ENCODE peak calls at places on chromosomes 5 and 9, in four cellular contexts. J is K562, H is H1, Q is WTC11. P is an unnamed sample.

GRCh38 chr5:115551415-115551814 is 6.8 kb upstream of the FEM1C start:
- DNase-seq in J (peak; percentile 58), Q (no peak), H (no peak), P (no peak)

GRCh38 chr5:110269478-110270142 is 456.9 kb downstream of the TMEM232 start:
- DNase-seq in Q (no peak), H (no peak), J (no peak), P (no peak)

GRCh38 chr5:114449836-114450515 is 88.1 kb downstream of the KCNN2 start:
- DNase-seq in H (peak; percentile 78), J (peak; percentile 10), Q (peak; percentile 77), P (peak; percentile 74)

GRCh38 chr5:176415240-176416122 is 858 bp downstream of the CLTB start:
- DNase-seq in J (peak; percentile 9), Q (peak; percentile 35), H (peak; percentile 60), P (peak; percentile 70)

GRCh38 chr5:53481887-53482716 is 1.7 kb downstream of the FST start:
- DNase-seq in J (peak; percentile 30), Q (peak; percentile 64), H (peak; percentile 66), P (peak; percentile 65)

GRCh38 chr9:99405369-99405768 is 183.3 kb downstream of the SEC61B start:
- DNase-seq in H (no peak), Q (no peak), J (no peak), P (no peak)

GRCh38 chr9:37508834-37509206 is 23.1 kb downstream of the POLR1E start:
- DNase-seq in H (no peak), J (no peak), Q (no peak), P (no peak)

GRCh38 chr5:36744041-36744677 is 132.4 kb upstream of the NIPBL start:
- DNase-seq in Q (no peak), H (no peak), J (peak; percentile 33), P (no peak)

GRCh38 chr9:1871486-1872181 is 143.5 kb upstream of the SMARCA2 start:
- DNase-seq in H (no peak), Q (peak; percentile 16), J (no peak), P (no peak)

GRCh38 chr9:114001794-114002261 is 76.3 kb downstream of the AMBP start:
- DNase-seq in Q (no peak), J (no peak), H (no peak), P (no peak)

GRCh38 chr5:17178316-17178715 is 39.1 kb upstream of the BASP1 start:
- DNase-seq in J (no peak), H (no peak), Q (no peak), P (no peak)

DNA sequence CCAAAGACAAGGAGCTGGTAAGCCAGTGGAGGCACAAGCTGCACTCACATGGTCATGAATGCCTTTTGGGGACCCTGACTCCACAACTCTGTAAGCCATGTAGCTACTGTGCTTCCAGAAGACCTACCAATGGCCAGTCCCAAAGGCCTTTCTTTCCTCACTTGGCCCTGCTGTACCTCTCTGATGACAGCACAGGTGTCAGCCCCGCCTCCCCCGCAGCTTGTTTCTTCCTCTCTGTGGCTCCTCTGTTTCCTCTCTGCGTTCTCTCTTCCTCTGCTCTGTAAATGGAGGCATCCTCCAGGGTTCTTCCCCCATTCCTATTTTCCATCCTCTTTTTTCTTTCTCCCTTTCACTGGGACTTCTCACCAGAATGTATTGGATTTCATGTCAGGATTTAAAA is 26.7 kb downstream of the SH3TC2 start:
- DNase-seq in H (no peak), Q (no peak), J (no peak), P (no peak)
- TF ChIP-seq TEAD4 in H (no peak), Q (no peak), J (no peak), P (no peak)

DNA sequence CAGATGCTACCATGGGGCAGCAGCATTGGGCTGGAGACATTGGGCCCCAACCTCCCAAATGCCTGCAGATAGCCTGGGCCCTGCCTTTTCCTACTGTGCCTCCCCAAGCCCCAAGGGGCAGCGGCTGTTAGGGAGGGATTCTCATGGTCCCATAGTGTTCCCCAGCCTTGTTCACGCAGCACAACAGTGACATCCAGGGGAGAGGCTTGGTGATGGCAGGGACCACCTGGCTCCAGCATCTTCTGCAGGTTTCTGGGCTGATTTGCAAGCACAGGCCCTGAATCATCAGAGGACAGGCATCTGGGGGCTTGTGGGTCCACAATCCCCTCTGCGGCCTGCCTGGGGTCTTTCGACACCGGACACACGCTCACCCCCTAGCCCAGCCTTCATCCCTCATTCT is 354.6 kb downstream of the SLIT3 start:
- DNase-seq in J (no peak), Q (peak; percentile 65), H (peak; percentile 61), P (peak; percentile 69)
- TF ChIP-seq TEAD4 in J (no peak), Q (no peak), H (no peak), P (no peak)

DNA sequence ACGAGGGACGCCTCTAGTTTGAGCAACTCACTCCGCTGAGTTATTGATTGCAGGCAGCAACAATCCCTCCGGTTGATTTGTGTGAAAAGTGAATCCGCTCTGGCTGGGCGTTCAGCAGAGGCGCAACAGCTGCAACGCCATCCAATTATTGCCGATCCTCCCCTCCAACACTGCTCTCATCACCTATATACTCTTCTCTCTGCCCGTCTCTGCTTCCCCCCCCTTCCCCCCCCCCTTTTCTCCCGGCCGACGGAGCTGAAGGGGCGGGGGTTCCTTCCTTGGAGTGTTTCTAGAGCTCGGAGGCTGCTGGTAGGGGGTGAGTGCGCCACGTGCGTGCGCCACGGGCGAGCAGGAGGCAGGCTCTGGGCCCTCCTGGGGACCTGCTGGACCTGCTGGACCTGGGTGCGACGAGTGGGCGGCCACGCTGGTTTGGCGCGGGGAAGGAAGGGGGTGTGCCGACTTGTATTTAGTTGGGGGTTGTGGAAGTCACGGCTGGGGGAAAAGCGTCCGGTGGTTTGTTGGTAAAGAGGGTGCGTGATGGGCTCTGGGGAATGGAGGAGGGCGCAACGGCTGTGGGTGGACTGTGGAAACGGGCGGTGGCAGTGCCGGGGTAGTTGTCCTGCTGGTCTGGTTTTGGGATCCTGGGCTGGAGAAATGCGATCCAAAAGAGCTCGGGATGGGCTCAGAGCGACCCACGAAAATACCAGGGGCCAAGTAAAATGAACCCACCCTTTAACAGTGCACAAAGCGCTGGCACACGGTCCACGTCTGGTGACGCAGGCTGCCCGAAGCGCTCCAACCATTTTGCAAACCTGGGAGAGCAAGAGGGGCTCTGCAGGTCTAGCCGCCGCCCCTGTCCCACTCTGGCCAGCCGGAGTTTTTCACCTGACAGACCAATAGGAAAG is 6.4 kb upstream of the MEF2C start:
- DNase-seq in J (no peak), H (peak; percentile 67), Q (peak; percentile 54), P (peak; percentile 70)
- TF ChIP-seq TEAD4 in J (no peak), H (no peak), Q (no peak), P (no peak)

GRCh38 chr9:35905912-35906679 is at the start of gene HRCT1:
- DNase-seq in J (no peak), H (no peak), Q (no peak), P (no peak)

GRCh38 chr9:35906923-35907699 is 1.1 kb downstream of the HRCT1 start:
- DNase-seq in Q (no peak), H (no peak), J (no peak), P (no peak)

GRCh38 chr9:35908484-35909125 is 685 bp upstream of the SPAAR start:
- DNase-seq in H (no peak), Q (no peak), J (no peak), P (no peak)

GRCh38 chr9:35909274-35909673 is at the start of gene SPAAR:
- DNase-seq in J (no peak), H (no peak), Q (no peak), P (no peak)

GRCh38 chr9:35907732-35908483 is 1.4 kb upstream of the SPAAR start:
- DNase-seq in Q (no peak), J (peak; percentile 24), H (peak; percentile 57), P (peak; percentile 86)
- TF ChIP-seq TEAD4 in Q (no peak), J (no peak), H (peak; percentile 27), P (peak; percentile 23)

DNA sequence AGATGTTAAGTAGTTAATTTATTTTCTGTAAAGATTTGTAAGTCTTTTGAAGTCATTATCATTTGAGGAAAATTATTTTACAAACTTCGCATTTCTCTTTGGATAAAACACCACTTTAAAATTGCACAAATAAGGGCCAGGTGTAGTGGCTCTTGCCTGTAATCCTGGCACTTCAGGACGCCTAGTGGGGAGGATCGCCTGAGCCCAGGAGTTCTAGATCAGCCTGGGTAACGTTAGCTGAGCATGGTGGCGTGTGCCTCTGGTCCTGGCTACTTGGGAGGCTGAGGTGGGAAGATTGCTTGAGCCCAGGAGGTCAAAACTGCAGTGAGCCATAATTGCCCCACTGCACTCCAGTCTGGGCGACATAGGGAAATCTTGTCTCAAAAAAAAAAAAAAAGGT is 185.5 kb downstream of the KDM4C start:
- DNase-seq in Q (no peak), J (no peak), H (no peak), P (no peak)
- TF ChIP-seq TEAD4 in Q (no peak), J (no peak), H (no peak), P (no peak)

DNA sequence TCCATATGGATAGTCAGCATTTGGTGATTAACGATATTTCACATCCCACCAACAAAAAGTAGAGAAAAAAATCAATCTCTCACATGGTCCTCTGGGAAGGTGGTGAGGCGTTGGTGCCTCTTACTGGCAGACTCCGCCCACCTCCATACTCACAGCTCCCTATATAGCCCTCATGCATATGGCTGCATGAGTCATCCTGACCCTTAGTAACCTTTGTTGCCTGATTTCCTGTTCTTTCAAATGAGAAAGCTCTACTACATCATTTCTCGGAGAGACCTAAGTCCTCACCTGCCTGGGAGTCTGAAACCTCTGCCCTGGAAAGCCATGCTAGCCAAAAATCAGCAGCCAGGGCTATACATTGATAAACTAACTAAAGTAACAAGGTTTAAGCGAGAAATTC is 33.3 kb upstream of the ABCA1 start:
- DNase-seq in H (peak; percentile 54), Q (peak; percentile 56), J (peak; percentile 36), P (peak; percentile 25)
- TF ChIP-seq TEAD4 in H (no peak), Q (no peak), J (no peak), P (no peak)

GRCh38 chr5:1778138-1779020 is 21.3 kb downstream of the MRPL36 start:
- DNase-seq in H (no peak), J (no peak), Q (peak; percentile 5), P (no peak)

GRCh38 chr5:1779782-1780620 is 19.6 kb downstream of the MRPL36 start:
- DNase-seq in Q (no peak), H (no peak), J (no peak), P (no peak)

GRCh38 chr5:1776831-1777230 is 22.8 kb downstream of the MRPL36 start:
- DNase-seq in J (no peak), Q (no peak), H (no peak), P (no peak)

GRCh38 chr5:1779021-1779680 is 20.5 kb downstream of the MRPL36 start:
- DNase-seq in Q (peak; percentile 9), J (no peak), H (no peak), P (no peak)

GRCh38 chr5:1777281-1778137 is 22.1 kb downstream of the MRPL36 start:
- DNase-seq in H (no peak), J (no peak), Q (peak; percentile 1), P (no peak)
- TF ChIP-seq TEAD4 in H (no peak), J (no peak), Q (no peak), P (no peak)

GRCh38 chr5:136905571-136905970 is 540.2 kb upstream of the TRPC7 start:
- DNase-seq in Q (no peak), H (no peak), J (no peak), P (no peak)
- TF ChIP-seq TEAD4 in Q (no peak), H (no peak), J (no peak), P (no peak)

DNA sequence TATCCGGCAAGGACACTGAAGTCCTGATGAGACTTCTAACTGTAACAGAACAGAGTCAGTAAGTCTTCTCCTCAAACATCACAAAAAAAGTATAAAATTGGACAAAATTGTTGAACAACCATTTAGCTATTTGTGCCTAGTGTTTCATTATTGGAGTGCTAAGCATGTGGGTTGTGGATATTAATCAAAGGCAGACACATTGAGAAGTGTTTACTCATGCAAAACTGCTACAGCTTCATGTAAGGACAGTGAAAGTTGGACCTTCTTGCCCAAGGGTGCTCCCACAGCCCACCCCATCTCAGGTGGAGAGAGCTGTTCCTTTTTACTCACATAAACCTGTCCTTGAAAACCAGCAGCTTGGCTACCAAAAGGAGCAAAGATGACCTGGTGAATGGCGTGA is 355.1 kb upstream of the DAB2 start:
- DNase-seq in Q (no peak), H (no peak), J (no peak), P (no peak)
- TF ChIP-seq TEAD4 in Q (no peak), H (no peak), J (no peak), P (no peak)

GRCh38 chr5:1885476-1885755 is 2.7 kb upstream of the IRX4 start:
- DNase-seq in Q (no peak), H (no peak), J (no peak), P (no peak)
- TF ChIP-seq TEAD4 in Q (no peak), H (no peak), J (no peak), P (no peak)